ENCODE peak calls at places on chromosomes 2 and 18, in four cellular contexts. E, T, V and A are unnamed samples.

GRCh38 chr2:196729418-196729817 is 70.1 kb downstream of the GTF3C3 start:
- DNase-seq in E (peak; percentile 92), T (no peak), V (no peak), A (no peak)

GRCh38 chr2:231732604-231733003 is 24.3 kb downstream of the PTMA start:
- DNase-seq in E (no peak), T (no peak), V (no peak), A (no peak)

GRCh38 chr2:174606336-174606735 is 8.7 kb upstream of the WIPF1 start:
- DNase-seq in E (no peak), T (no peak), V (no peak), A (no peak)

GRCh38 chr2:107467414-107467813 is 359.3 kb upstream of the RGPD4 start:
- DNase-seq in E (no peak), T (no peak), V (no peak), A (no peak)

GRCh38 chr2:218569038-218569431 is 396 bp downstream of the CNOT9 start:
- DNase-seq in E (peak; percentile 73), T (no peak), V (no peak), A (peak; percentile 35)

GRCh38 chr2:142879191-142879590 is 1.7 kb downstream of the KYNU start:
- DNase-seq in E (no peak), T (no peak), V (no peak), A (no peak)

GRCh38 chr2:18299423-18300212 is 260.8 kb downstream of the RDH14 start:
- DNase-seq in E (peak; percentile 71), T (peak; percentile 19), V (no peak), A (no peak)

GRCh38 chr18:70672581-70672980 is 383.7 kb downstream of the SOCS6 start:
- DNase-seq in E (no peak), T (no peak), V (no peak), A (no peak)

GRCh38 chr2:180124273-180124881 is 117.3 kb upstream of the CWC22 start:
- DNase-seq in E (peak; percentile 58), T (no peak), V (peak; percentile 4), A (peak; percentile 37)

GRCh38 chr2:86703704-86704370 is 16.3 kb upstream of the RMND5A start:
- DNase-seq in E (no peak), T (no peak), V (no peak), A (no peak)

GRCh38 chr2:205811387-205811786 is 129.1 kb downstream of the NRP2 start:
- DNase-seq in E (no peak), T (no peak), V (no peak), A (no peak)

GRCh38 chr2:224155896-224156295 is 116.8 kb upstream of the SERPINE2 start:
- DNase-seq in E (no peak), T (no peak), V (no peak), A (no peak)

GRCh38 chr2:172465417-172466334 is 38.3 kb downstream of the ITGA6 start:
- DNase-seq in E (peak; percentile 95), T (no peak), V (no peak), A (peak; percentile 66)

GRCh38 chr18:46596119-46596518 is 60.9 kb downstream of the LOXHD1 start:
- DNase-seq in E (no peak), T (no peak), V (no peak), A (no peak)

GRCh38 chr2:232104076-232104646 is 142.6 kb downstream of the DIS3L2 start:
- DNase-seq in E (no peak), T (no peak), V (no peak), A (no peak)

GRCh38 chr2:43020296-43020695 is 206.1 kb downstream of the ZFP36L2 start:
- DNase-seq in E (no peak), T (no peak), V (no peak), A (no peak)

GRCh38 chr2:102051659-102052366 is 60.1 kb downstream of the IL1R2 start:
- DNase-seq in E (no peak), T (no peak), V (no peak), A (no peak)

GRCh38 chr2:17934721-17935120 is 56.3 kb downstream of the KCNS3 start:
- DNase-seq in E (no peak), T (no peak), V (no peak), A (no peak)

GRCh38 chr2:181563101-181563692 is 93.7 kb downstream of the CERKL start:
- DNase-seq in E (no peak), T (no peak), V (no peak), A (no peak)

GRCh38 chr2:190653231-190653630 is 4.3 kb downstream of the NAB1 start:
- DNase-seq in E (no peak), T (no peak), V (no peak), A (no peak)

GRCh38 chr2:38116762-38117161 is 40.8 kb upstream of the CYP1B1 start:
- DNase-seq in E (no peak), T (no peak), V (no peak), A (no peak)

GRCh38 chr2:37846207-37846606 is 78.9 kb upstream of the RMDN2 start:
- DNase-seq in E (no peak), T (no peak), V (no peak), A (no peak)

GRCh38 chr2:24917086-24917485 is 3.0 kb downstream of the ADCY3 start:
- DNase-seq in E (no peak), T (no peak), V (peak; percentile 44), A (no peak)

GRCh38 chr2:237574467-237574866 is 8.1 kb downstream of the PRLH start:
- DNase-seq in E (no peak), T (no peak), V (no peak), A (no peak)

GRCh38 chr2:176212276-176212675 is 23.8 kb downstream of the HOXD1 start:
- DNase-seq in E (no peak), T (no peak), V (no peak), A (no peak)

GRCh38 chr2:240962371-240963064 is 35.9 kb upstream of the SNED1 start:
- DNase-seq in E (peak; percentile 28), T (no peak), V (no peak), A (peak; percentile 26)

GRCh38 chr2:67842375-67842959 is 220.3 kb downstream of the C1D start:
- DNase-seq in E (no peak), T (no peak), V (no peak), A (no peak)

GRCh38 chr2:19435815-19436214 is 77.4 kb upstream of the OSR1 start:
- DNase-seq in E (no peak), T (no peak), V (no peak), A (no peak)

GRCh38 chr2:110713508-110714362 is 18.6 kb upstream of the ACOXL start:
- DNase-seq in E (peak; percentile 22), T (no peak), V (no peak), A (no peak)

GRCh38 chr2:224072541-224073188 is 33.6 kb upstream of the SERPINE2 start:
- DNase-seq in E (no peak), T (no peak), V (no peak), A (no peak)

GRCh38 chr2:159137511-159138101 is 148.9 kb downstream of the WDSUB1 start:
- DNase-seq in E (no peak), T (no peak), V (no peak), A (no peak)

GRCh38 chr2:68248806-68249205 is 3.5 kb downstream of the PPP3R1 start:
- DNase-seq in E (no peak), T (no peak), V (no peak), A (no peak)

GRCh38 chr18:1488957-1489356 is 584.3 kb downstream of the ADCYAP1 start:
- DNase-seq in E (no peak), T (no peak), V (no peak), A (no peak)

GRCh38 chr2:77834360-77835002 is 312.3 kb upstream of the LRRTM4 start:
- DNase-seq in E (no peak), T (no peak), V (no peak), A (no peak)

GRCh38 chr2:110865188-110865587 is 132.8 kb downstream of the ACOXL start:
- DNase-seq in E (no peak), T (no peak), V (peak; percentile 85), A (no peak)

GRCh38 chr2:26347286-26347865 is 787 bp upstream of the ADGRF3 start:
- DNase-seq in E (no peak), T (no peak), V (no peak), A (no peak)
- TF ChIP-seq SUZ12 in E (no peak), T (no peak), V (no peak), A (no peak)

GRCh38 chr2:161085041-161085598 is 75.1 kb upstream of the TANK start:
- DNase-seq in E (no peak), T (no peak), V (no peak), A (no peak)
- TF ChIP-seq SP1 in E (no peak), T (no peak), V (no peak), A (no peak)

DNA sequence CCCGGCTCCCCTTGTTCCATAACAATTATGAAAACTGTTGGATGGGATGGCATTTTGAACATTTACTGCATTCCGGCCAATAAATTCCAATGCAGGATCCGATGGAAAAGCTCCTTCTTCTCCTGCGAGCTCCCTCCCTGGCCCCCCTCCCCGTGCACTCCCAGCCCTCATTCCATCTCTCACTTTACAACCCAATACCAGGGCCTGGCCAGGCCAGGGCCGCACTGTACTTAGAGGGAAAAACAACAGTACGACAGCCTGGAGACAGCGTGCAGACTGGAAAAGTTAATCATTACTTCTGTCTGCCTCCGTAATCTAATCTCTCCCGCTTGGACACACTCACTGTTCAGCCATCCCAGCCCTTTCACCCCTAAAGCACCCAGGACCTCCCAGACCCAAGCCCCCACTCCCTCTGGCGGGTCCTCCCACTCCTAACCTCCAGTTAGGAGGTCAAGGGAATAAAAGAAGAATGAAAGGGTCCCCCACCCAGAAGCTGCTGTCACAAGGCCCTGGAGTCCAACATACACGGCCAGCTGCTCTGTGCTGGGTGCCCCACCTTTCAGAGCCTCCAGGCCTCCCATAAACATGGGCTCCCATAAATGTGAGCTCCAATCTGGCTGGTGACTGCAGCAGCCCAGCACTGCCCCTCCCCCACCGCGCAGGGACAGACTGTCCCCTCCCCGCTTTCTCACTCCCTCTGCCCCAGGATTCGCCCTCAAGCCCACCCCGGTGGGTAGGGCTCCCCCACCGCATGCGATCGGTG is 20.6 kb downstream of the SMAD7 start:
- DNase-seq in E (peak; percentile 99), T (no peak), V (no peak), A (no peak)
- TF ChIP-seq SUZ12 in E (no peak), T (no peak), V (no peak), A (no peak)

DNA sequence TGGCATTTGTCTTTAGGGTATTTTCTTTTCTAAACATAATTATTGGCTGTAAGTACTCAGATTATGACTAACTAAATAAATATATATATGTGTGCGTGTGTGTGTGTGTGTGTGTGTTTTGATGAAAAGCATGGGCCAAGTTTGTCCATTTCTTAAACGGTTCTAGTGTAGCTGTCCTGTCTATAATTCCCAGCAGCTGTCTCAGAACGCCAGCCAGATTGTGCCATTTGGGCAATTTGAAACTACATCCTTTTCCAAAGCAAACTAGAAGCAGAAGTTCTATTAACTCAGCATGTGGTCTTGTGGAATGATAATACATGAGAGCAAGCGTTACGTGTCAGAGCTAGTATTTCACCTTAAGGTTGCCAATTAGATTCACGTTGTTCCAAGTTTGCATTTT is 1.7 kb downstream of the ARHGAP28 start:
- DNase-seq in E (no peak), T (no peak), V (no peak), A (peak; percentile 8)
- TF ChIP-seq SP1 in E (no peak), T (no peak), V (no peak), A (no peak)

DNA sequence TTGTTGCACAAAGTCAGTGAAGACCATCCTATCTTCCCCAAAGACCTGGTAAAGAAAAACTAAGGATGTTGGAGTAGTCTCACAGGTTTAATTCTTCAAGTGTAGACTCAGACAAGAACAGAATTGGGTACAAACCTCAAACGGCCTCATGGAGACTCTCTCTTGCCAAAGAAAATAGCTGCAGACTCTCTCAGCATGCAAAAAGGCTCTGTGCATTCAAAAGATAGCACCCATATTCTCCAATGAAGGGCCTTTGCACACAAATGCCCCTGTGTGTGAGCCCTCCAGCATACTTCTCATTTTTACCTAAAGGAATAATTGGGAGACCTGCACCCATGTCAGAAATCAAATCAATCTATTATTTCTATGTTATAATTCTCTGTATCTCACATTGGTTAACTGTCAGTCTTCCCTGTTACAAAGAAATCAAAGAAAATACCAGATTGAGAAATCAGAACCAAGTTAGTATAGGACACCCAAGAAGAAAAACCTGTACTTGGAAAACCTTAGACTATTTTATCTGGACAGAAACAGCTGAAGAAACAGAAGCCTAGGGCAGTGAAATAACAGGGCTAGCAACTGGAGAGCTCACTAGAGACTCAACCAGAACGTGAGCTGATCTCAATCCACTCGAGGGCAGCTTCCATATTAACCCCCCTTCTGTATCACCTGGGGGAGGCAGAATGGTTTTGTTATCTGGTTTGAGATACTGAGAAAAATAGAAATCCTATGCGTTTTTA is 134.7 kb upstream of the DNAJC10 start:
- DNase-seq in E (no peak), T (no peak), V (no peak), A (no peak)
- TF ChIP-seq SUZ12 in E (no peak), T (no peak), V (no peak), A (no peak)